ENCODE peak calls at places on chromosomes 7 and 10, in eight cellular contexts. Q, S, Y, E, K, G, W and I are unnamed samples.

GRCh38 chr7:74503061-74503460 is 49.4 kb downstream of the GTF2IRD1 start:
- DNase-seq in W (no peak), Y (no peak), S (no peak), G (no peak), K (no peak), Q (no peak), E (no peak), I (no peak)

GRCh38 chr10:101146392-101147251 is 15.5 kb downstream of the TLX1 start:
- DNase-seq in Y (no peak), G (peak; percentile 50), K (no peak), S (no peak), W (no peak), E (peak; percentile 54), Q (no peak), I (no peak)

GRCh38 chr7:129707910-129708490 is 96.5 kb downstream of the NRF1 start:
- DNase-seq in K (no peak), E (no peak), Y (no peak), W (no peak), Q (no peak), S (no peak), G (no peak), I (no peak)

GRCh38 chr10:50375051-50375452 is 123.7 kb upstream of the ASAH2 start:
- DNase-seq in S (no peak), E (no peak), G (no peak), Y (no peak), W (no peak), K (no peak), Q (no peak), I (no peak)

GRCh38 chr10:97755718-97756117 is 16.1 kb downstream of the SFRP5 start:
- DNase-seq in E (no peak), W (no peak), G (no peak), K (no peak), S (no peak), Y (no peak), Q (no peak), I (no peak)

GRCh38 chr7:24401628-24402593 is 117.9 kb downstream of the NPY start:
- DNase-seq in S (no peak), W (no peak), E (no peak), K (no peak), Q (peak; percentile 45), G (no peak), Y (peak; percentile 41), I (no peak)

GRCh38 chr7:70415179-70415972 is 716.6 kb upstream of the GALNT17 start:
- DNase-seq in Q (no peak), K (no peak), Y (no peak), S (no peak), W (no peak), E (no peak), G (no peak), I (no peak)

GRCh38 chr7:119733480-119733879 is 539.5 kb upstream of the KCND2 start:
- DNase-seq in G (peak; percentile 69), W (no peak), Q (peak; percentile 37), Y (no peak), S (no peak), E (no peak), K (no peak), I (no peak)

GRCh38 chr7:11207565-11207964 is 233.9 kb downstream of the PHF14 start:
- DNase-seq in K (no peak), G (no peak), Y (no peak), W (no peak), E (no peak), Q (peak; percentile 23), S (no peak), I (no peak)

GRCh38 chr10:71081229-71081560 is 131.2 kb upstream of the UNC5B start:
- DNase-seq in Y (no peak), E (peak; percentile 27), Q (no peak), G (peak; percentile 8), W (no peak), K (no peak), S (no peak), I (no peak)

GRCh38 chr10:30827531-30828120 is 198.1 kb upstream of the LYZL2 start:
- DNase-seq in Y (peak; percentile 37), K (no peak), G (no peak), Q (peak; percentile 82), W (no peak), S (no peak), E (peak; percentile 55), I (no peak)

GRCh38 chr10:74738985-74739567 is 87.3 kb upstream of the KAT6B start:
- DNase-seq in W (peak; percentile 85), E (no peak), G (no peak), Y (no peak), S (no peak), K (peak; percentile 56), Q (peak; percentile 51), I (no peak)

GRCh38 chr7:128076831-128077271 is 45.6 kb upstream of the LRRC4 start:
- DNase-seq in W (no peak), Y (peak; percentile 26), Q (peak; percentile 36), K (no peak), S (no peak), G (no peak), E (peak; percentile 85), I (no peak)
- TF ChIP-seq CTCF in W (no peak), Y (no peak), Q (no peak), K (no peak), S (no peak), G (no peak), E (no peak), I (no peak)

GRCh38 chr7:38319873-38320272 is 46.4 kb upstream of the TARP start:
- DNase-seq in S (no peak), Y (no peak), G (no peak), Q (no peak), K (no peak), W (no peak), E (no peak), I (no peak)
- H3K36me3 ChIP-seq in S (no peaks in the 10 kb centered on the region), Y (no peaks in the 10 kb centered on the region), G (no peaks in the 10 kb centered on the region), Q (no peaks in the 10 kb centered on the region), K (no peaks in the 10 kb centered on the region), W (no peaks in the 10 kb centered on the region), E (no peaks in the 10 kb centered on the region), I (no peaks in the 10 kb centered on the region)

GRCh38 chr7:7665031-7665430 is 24.5 kb downstream of the UMAD1 start:
- DNase-seq in G (no peak), K (no peak), Y (no peak), W (no peak), E (no peak), S (no peak), Q (no peak), I (no peak)

GRCh38 chr7:7667187-7667586 is 26.6 kb downstream of the UMAD1 start:
- DNase-seq in K (no peak), S (no peak), Y (no peak), G (no peak), E (no peak), Q (no peak), W (no peak), I (no peak)

GRCh38 chr7:7664344-7664743 is 23.8 kb downstream of the UMAD1 start:
- DNase-seq in K (no peak), S (no peak), G (no peak), Y (no peak), E (no peak), W (no peak), Q (no peak), I (no peak)

GRCh38 chr7:7662527-7662926 is 22.0 kb downstream of the UMAD1 start:
- DNase-seq in W (no peak), G (no peak), S (no peak), Q (no peak), E (no peak), K (no peak), Y (no peak), I (no peak)
- TF ChIP-seq CTCF in W (no peak), G (peak; percentile 29), S (no peak), Q (peak; percentile 15), E (no peak), K (no peak), Y (peak; percentile 43), I (no peak)

DNA sequence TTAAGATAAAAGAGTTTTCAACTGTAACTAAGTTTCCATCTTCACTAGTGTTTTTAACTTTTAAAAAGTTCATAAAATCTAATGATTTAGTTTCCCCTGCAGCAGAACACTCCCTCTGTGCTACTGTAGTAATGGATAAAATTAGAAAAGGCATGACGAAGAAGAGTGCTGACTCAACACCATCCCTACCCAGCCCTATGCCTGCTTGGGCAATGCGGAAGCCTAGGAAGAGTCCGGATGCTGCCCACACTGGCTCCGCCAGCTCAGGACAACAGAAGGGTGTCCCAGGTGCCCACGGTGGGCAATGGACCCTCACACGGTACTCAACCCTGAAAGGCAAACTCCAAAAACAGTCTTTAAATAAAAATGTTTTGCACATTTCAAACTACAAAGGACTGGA is 118.2 kb downstream of the LARP4B start:
- DNase-seq in W (no peak), Y (no peak), S (no peak), K (no peak), E (no peak), Q (no peak), G (no peak), I (no peak)
- H3K36me3 ChIP-seq in W (peaks cover 97% of the 10 kb centered on the region), Y (no peaks in the 10 kb centered on the region), S (no peaks in the 10 kb centered on the region), K (peaks cover 46% of the 10 kb centered on the region), E (peaks cover 55% of the 10 kb centered on the region), Q (peaks cover 59% of the 10 kb centered on the region), G (peaks cover 86% of the 10 kb centered on the region), I (peaks cover 16% of the 10 kb centered on the region)

DNA sequence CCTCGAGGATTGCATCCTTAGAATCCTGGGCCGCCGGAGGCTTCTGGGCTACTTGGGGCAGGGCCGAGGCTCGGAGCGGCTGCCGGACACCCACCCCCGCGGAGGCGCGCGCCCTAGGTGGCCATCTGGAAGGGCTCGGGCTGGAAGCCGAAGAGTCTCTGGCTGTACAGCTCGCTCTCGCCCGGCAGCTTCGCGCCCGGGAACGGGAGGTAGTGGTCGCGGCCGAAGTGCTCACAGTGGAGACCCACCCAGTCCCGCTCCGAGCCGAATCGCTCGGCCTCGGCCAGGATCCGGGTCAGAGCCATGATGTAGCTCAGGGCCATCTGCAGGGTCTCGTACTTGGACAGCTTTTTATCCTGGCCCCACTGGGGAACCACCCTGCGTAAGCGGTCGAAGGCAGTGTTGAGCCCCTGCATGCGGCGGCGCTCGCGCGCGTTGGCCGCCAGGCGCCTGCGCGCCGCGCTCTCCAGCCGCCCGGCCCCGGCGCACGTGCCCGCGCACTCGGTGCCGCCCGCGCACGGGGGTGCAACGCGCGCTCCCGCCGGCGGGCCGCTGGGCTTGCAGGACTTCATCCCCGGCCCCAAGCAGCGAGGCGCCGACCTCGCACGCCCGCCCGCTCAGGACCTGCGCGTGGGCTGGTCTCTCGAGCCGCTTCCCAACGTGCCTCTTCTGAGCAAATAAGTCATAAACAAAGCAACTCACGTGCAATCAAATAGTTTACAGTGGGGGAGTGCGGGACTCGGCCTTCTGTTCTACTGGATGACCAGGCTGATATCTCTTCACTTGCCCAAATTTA is 609 bp downstream of the ATOH7 start:
- DNase-seq in G (peak; percentile 68), Y (peak; percentile 87), K (peak; percentile 51), E (peak; percentile 82), S (peak; percentile 62), W (peak; percentile 92), Q (peak; percentile 79), I (peak; percentile 89)
- TF ChIP-seq CTCF in G (peak; percentile 52), Y (peak; percentile 33), K (no peak), E (no peak), S (peak; percentile 33), W (peak; percentile 26), Q (peak; percentile 26), I (peak; percentile 52)

GRCh38 chr10:114543456-114543855 is 114.6 kb downstream of the ABLIM1 start:
- DNase-seq in S (no peak), Q (no peak), K (no peak), Y (no peak), G (no peak), E (no peak), W (no peak), I (no peak)
- H3K36me3 ChIP-seq in S (no peaks in the 10 kb centered on the region), Q (no peaks in the 10 kb centered on the region), K (no peaks in the 10 kb centered on the region), Y (no peaks in the 10 kb centered on the region), G (no peaks in the 10 kb centered on the region), E (no peaks in the 10 kb centered on the region), W (peaks cover 22% of the 10 kb centered on the region), I (no peaks in the 10 kb centered on the region)

GRCh38 chr7:22726345-22726848 is 603 bp upstream of the IL6 start:
- DNase-seq in W (no peak), K (peak; percentile 64), G (peak; percentile 69), S (peak; percentile 43), E (peak; percentile 77), Y (peak; percentile 81), Q (peak; percentile 90), I (peak; percentile 73)
- TF ChIP-seq CTCF in W (peak; percentile 65), K (no peak), G (peak; percentile 86), S (peak; percentile 32), E (peak; percentile 54), Y (peak; percentile 58), Q (peak; percentile 69), I (peak; percentile 69)